ENCODE peak calls at places on chromosomes 12 and 14, in four cellular contexts. C, R, U and Z are unnamed samples.

GRCh38 chr12:90013409-90013808 is 304.8 kb upstream of the ATP2B1 start:
- DNase-seq in C (no peak), R (no peak), U (peak; percentile 8), Z (no peak)

GRCh38 chr12:92437452-92437851 is 265.3 kb upstream of the PLEKHG7 start:
- DNase-seq in C (no peak), R (no peak), U (no peak), Z (no peak)

GRCh38 chr12:130748786-130749185 is 32.7 kb upstream of the RIMBP2 start:
- DNase-seq in C (no peak), R (no peak), U (no peak), Z (no peak)

GRCh38 chr12:107092669-107093546 is 441 bp downstream of the CRY1 start:
- DNase-seq in C (peak; percentile 52), R (no peak), U (no peak), Z (peak; percentile 46)

GRCh38 chr12:126369487-126370463 is 1304.5 kb downstream of the AACS start:
- DNase-seq in C (no peak), R (no peak), U (no peak), Z (no peak)

GRCh38 chr12:57609781-57610552 is 1.3 kb upstream of the ARHGEF25 start:
- DNase-seq in C (peak; percentile 72), R (no peak), U (no peak), Z (no peak)

GRCh38 chr12:105228494-105228893 is 7.5 kb downstream of the APPL2 start:
- DNase-seq in C (no peak), R (no peak), U (no peak), Z (no peak)

GRCh38 chr12:85179680-85180300 is 100.2 kb upstream of the ALX1 start:
- DNase-seq in C (no peak), R (no peak), U (no peak), Z (no peak)

GRCh38 chr12:66235626-66236281 is 46.7 kb downstream of the IRAK3 start:
- DNase-seq in C (peak; percentile 22), R (no peak), U (no peak), Z (no peak)

GRCh38 chr12:66002812-66003211 is 127.7 kb downstream of the LLPH start:
- DNase-seq in C (no peak), R (no peak), U (no peak), Z (no peak)

GRCh38 chr12:34300376-34301250 is 278.3 kb downstream of the ALG10 start:
- DNase-seq in C (no peak), R (no peak), U (no peak), Z (no peak)

GRCh38 chr14:86055512-86055911 is 525.6 kb downstream of the FLRT2 start:
- DNase-seq in C (no peak), R (no peak), U (no peak), Z (no peak)

GRCh38 chr14:74240794-74241610 is 1.8 kb downstream of the VSX2 start:
- DNase-seq in C (peak; percentile 71), R (no peak), U (no peak), Z (peak; percentile 45)
- TF ChIP-seq USF1 in C (no peak), R (no peak), U (no peak), Z (no peak)

GRCh38 chr12:132494294-132495164 is 4.6 kb downstream of the FBRSL1 start:
- DNase-seq in C (no peak), R (peak; percentile 72), U (no peak), Z (no peak)
- TF ChIP-seq USF1 in C (no peak), R (no peak), U (no peak), Z (no peak)

GRCh38 chr12:96329545-96329944 is 70.7 kb downstream of the CDK17 start:
- DNase-seq in C (no peak), R (no peak), U (no peak), Z (no peak)

GRCh38 chr12:96329018-96329417 is 71.2 kb downstream of the CDK17 start:
- DNase-seq in C (no peak), R (no peak), U (no peak), Z (no peak)

GRCh38 chr12:96327346-96327745 is 72.9 kb downstream of the CDK17 start:
- DNase-seq in C (no peak), R (no peak), U (peak; percentile 43), Z (no peak)

GRCh38 chr12:96326628-96327227 is 73.5 kb downstream of the CDK17 start:
- DNase-seq in C (no peak), R (no peak), U (no peak), Z (no peak)

GRCh38 chr12:96327889-96328288 is 72.3 kb downstream of the CDK17 start:
- DNase-seq in C (no peak), R (no peak), U (no peak), Z (no peak)
- TF ChIP-seq USF1 in C (no peak), R (no peak), U (no peak), Z (no peak)

DNA sequence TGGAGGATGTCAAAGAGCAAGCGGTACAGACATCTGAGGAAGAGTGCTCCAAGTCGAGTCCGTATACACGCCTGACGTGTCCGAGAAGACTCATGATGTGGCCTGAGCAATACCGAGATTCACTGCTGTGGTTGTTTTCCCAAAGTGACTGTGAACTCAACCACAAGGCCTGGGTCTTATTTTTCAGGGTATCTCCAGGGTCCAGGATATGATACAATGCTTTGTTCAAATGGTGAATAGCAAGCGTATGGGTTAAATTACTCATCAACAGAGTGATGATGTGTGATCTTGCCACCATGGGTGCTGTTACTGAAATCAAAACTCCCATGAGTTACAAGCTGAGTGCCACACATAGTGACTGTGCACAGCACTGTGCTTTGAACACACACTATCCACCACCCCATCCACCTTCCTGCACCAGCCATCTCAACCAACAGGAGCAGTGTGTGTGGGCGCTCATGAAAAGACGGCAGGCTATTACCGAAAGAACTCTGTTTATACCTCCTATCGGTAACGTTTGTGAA is 109.6 kb downstream of the BCAT1 start:
- DNase-seq in C (no peak), R (no peak), U (peak; percentile 99), Z (no peak)
- TF ChIP-seq USF1 in C (no peak), R (no peak), U (no peak), Z (no peak)

GRCh38 chr14:35741345-35742031 is 67.6 kb downstream of the RALGAPA1 start:
- DNase-seq in C (no peak), R (no peak), U (no peak), Z (no peak)
- TF ChIP-seq USF1 in C (no peak), R (no peak), U (no peak), Z (no peak)

DNA sequence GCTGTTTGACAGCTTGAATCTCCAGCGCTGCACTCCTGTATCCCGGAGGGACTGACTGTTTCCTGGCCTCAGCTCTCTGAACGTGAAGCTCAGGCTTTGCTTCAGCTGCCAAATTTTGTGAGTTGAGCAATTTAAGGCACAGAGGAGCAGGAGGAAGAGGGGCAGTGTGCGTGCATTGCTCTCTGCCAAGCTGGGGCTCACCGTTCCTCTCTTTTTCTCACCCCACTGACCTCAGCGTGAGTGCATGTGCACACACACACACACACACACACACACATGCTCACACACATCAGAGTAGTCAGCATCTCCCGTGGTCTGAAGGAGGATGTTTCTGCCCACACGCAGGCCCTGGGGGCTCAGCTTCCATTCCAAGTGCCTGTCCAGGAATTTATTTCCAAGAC is 27.8 kb upstream of the BDKRB2 start:
- DNase-seq in C (no peak), R (no peak), U (no peak), Z (no peak)
- TF ChIP-seq USF1 in C (no peak), R (no peak), U (no peak), Z (no peak)

DNA sequence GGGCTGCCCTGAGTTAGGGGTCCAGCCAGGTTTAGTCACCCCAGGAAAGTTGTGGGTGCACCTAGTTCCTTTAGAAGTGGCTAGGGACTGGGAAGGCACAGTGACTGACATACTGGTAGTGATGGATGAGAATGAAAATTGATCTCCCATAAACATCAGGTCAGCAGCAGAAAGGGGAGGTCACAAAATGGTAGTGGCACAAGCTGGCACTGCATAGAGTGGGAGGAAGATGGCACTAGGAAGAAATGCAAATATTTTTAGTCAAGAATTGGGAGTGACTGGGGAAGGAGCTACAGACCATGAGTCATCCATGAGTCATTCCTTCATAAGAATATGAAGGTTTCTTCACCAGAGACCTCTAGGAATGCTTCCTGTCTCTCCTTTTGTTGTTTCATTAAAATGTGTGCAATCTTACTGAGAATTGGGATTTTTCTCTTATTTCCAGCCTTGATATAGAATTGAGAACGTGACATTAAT is 198.3 kb upstream of the AMIGO2 start:
- DNase-seq in C (no peak), R (peak; percentile 74), U (no peak), Z (no peak)
- TF ChIP-seq USF1 in C (no peak), R (no peak), U (no peak), Z (no peak)